ENCODE peak calls at places on chromosomes 12 and 14, in four cellular contexts. A is H9, S is H1, L is neuronal stem cell. G is an unnamed sample.

GRCh38 chr12:86158956-86159355 is 97.2 kb downstream of the MGAT4C start:
- DNase-seq in A (no peak), S (no peak), L (no peak), G (no peak)

GRCh38 chr12:89707623-89707991 is 1.0 kb downstream of the ATP2B1 start:
- DNase-seq in A (peak; percentile 59), S (peak; percentile 55), L (peak; percentile 38), G (peak; percentile 72)

GRCh38 chr12:52082988-52083637 is 3.6 kb downstream of the SMIM41 start:
- DNase-seq in A (peak; percentile 71), S (peak; percentile 85), L (peak; percentile 68), G (peak; percentile 59)

GRCh38 chr14:51597511-51597920 is 54.2 kb upstream of the FRMD6 start:
- DNase-seq in A (no peak), S (no peak), L (no peak), G (no peak)

GRCh38 chr12:123436017-123436964 is at the start of gene RILPL2:
- DNase-seq in A (peak; percentile 85), S (peak; percentile 89), L (peak; percentile 49), G (peak; percentile 77)

GRCh38 chr14:102196436-102197230 is 56.9 kb downstream of the WDR20 start:
- DNase-seq in A (no peak), S (no peak), L (no peak), G (no peak)

GRCh38 chr12:78002878-78003277 is 172.2 kb downstream of the NAV3 start:
- DNase-seq in A (no peak), S (no peak), L (no peak), G (no peak)

GRCh38 chr14:36524874-36525745 is 5.1 kb upstream of the NKX2-1 start:
- DNase-seq in A (peak; percentile 90), S (peak; percentile 91), L (peak; percentile 81), G (peak; percentile 91)

GRCh38 chr14:61435563-61436337 is 114.4 kb downstream of the PRKCH start:
- DNase-seq in A (no peak), S (no peak), L (no peak), G (no peak)

GRCh38 chr12:111330800-111331752 is 37.8 kb downstream of the PHETA1 start:
- DNase-seq in A (no peak), S (no peak), L (no peak), G (peak; percentile 79)

GRCh38 chr12:51972849-51973273 is 21.4 kb downstream of the ACVR1B start:
- DNase-seq in A (no peak), S (no peak), L (no peak), G (peak; percentile 81)

GRCh38 chr14:59897757-59898383 is 22.1 kb upstream of the LRRC9 start:
- DNase-seq in A (peak; percentile 47), S (no peak), L (no peak), G (peak; percentile 55)

GRCh38 chr12:109966531-109966930 is 29.6 kb downstream of the GIT2 start:
- DNase-seq in A (no peak), S (no peak), L (no peak), G (no peak)

GRCh38 chr12:3962661-3963483 is 89.7 kb upstream of the PARP11 start:
- DNase-seq in A (peak; percentile 49), S (no peak), L (no peak), G (peak; percentile 68)

GRCh38 chr12:111353603-111354295 is 15.1 kb downstream of the PHETA1 start:
- DNase-seq in A (peak; percentile 84), S (peak; percentile 55), L (no peak), G (peak; percentile 91)

GRCh38 chr12:126807312-126807711 is 1459.7 kb upstream of the TMEM132C start:
- DNase-seq in A (no peak), S (no peak), L (no peak), G (no peak)

GRCh38 chr12:115257791-115258190 is 573.8 kb upstream of the TBX3 start:
- DNase-seq in A (no peak), S (no peak), L (no peak), G (no peak)

GRCh38 chr12:10365716-10366433 is 24.0 kb downstream of the KLRK1 start:
- DNase-seq in A (no peak), S (no peak), L (no peak), G (peak; percentile 42)

GRCh38 chr12:71958056-71958455 is 19.4 kb downstream of the TPH2 start:
- DNase-seq in A (no peak), S (no peak), L (no peak), G (peak; percentile 77)

GRCh38 chr12:6614513-6615177 is 7.5 kb upstream of the CHD4 start:
- DNase-seq in A (peak; percentile 75), S (no peak), L (no peak), G (peak; percentile 82)

GRCh38 chr12:121719926-121720414 is 7.4 kb downstream of the TMEM120B start:
- DNase-seq in A (no peak), S (no peak), L (no peak), G (peak; percentile 74)

GRCh38 chr14:22432348-22432976 is 156.6 kb downstream of the DAD1 start:
- DNase-seq in A (no peak), S (no peak), L (no peak), G (no peak)

GRCh38 chr14:46250113-46250703 is 401.4 kb downstream of the RPL10L start:
- DNase-seq in A (no peak), S (no peak), L (no peak), G (peak; percentile 43)

GRCh38 chr12:107778383-107779015 is 4.0 kb downstream of the ASCL4 start:
- DNase-seq in A (no peak), S (no peak), L (no peak), G (no peak)

GRCh38 chr12:42953021-42953420 is 363.5 kb upstream of the PRICKLE1 start:
- DNase-seq in A (no peak), S (no peak), L (no peak), G (no peak)

GRCh38 chr14:21039059-21039422 is 3.1 kb upstream of the RNASE7 start:
- DNase-seq in A (peak; percentile 77), S (peak; percentile 54), L (no peak), G (peak; percentile 82)

GRCh38 chr12:68759852-68760251 is 13.9 kb downstream of the SLC35E3 start:
- DNase-seq in A (no peak), S (no peak), L (no peak), G (no peak)

GRCh38 chr12:63994704-63995103 is 150.2 kb downstream of the SRGAP1 start:
- DNase-seq in A (no peak), S (no peak), L (no peak), G (no peak)

GRCh38 chr12:4355843-4356327 is 23.6 kb downstream of the FGF23 start:
- DNase-seq in A (peak; percentile 96), S (peak; percentile 99), L (peak; percentile 36), G (peak; percentile 92)

GRCh38 chr12:22535038-22535437 is 9.3 kb downstream of the C2CD5 start:
- DNase-seq in A (no peak), S (no peak), L (no peak), G (no peak)

GRCh38 chr12:56143225-56143624 is 9.2 kb upstream of the MYL6B start:
- DNase-seq in A (no peak), S (no peak), L (no peak), G (no peak)
- H3K27ac ChIP-seq in A (no peak overlapping the region), S (no peak overlapping the region), L (no peak overlapping the region), G (no peak overlapping the region)

GRCh38 chr12:8156845-8157244 is at the start of gene ZNF705A:
- DNase-seq in A (no peak), S (no peak), L (no peak), G (peak; percentile 10)
- H3K18ac ChIP-seq in A (no peak within 1 kb of the TSS), S (no peak within 1 kb of the TSS), L (no peak within 1 kb of the TSS), G (no peak within 1 kb of the TSS)

DNA sequence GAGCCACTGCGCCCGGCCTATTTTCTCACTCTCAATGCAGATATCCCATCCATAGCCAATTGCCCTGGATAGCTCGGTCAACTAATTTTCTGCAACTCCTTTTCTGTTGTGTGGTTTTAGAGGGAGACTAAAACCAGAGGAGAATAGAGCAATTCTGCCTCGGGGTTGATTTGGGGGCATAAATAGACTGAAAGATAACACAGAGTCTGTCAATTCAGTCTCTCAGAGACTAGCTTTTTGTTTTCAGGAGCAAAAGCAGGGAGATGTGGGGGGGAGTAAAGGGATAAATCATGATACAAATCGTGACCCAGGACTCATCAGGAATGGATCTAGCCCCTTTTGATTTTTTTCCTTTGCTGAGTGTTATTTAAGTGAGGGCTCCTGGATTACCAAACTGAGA is 6.5 kb downstream of the COPZ1 start:
- DNase-seq in A (no peak), S (no peak), L (no peak), G (no peak)
- H3K27ac ChIP-seq in A (no peak overlapping the region), S (no peak overlapping the region), L (no peak overlapping the region), G (no peak overlapping the region)

GRCh38 chr12:57521475-57522018 is 1.1 kb upstream of the MBD6 start:
- DNase-seq in A (peak; percentile 82), S (peak; percentile 62), L (peak; percentile 57), G (peak; percentile 85)
- H3K18ac ChIP-seq in A (no peak overlapping the region), S (no peak overlapping the region), L (no peak overlapping the region), G (no peak overlapping the region)

GRCh38 chr14:56903304-56904021 is 93.2 kb upstream of the OTX2 start:
- DNase-seq in A (no peak), S (no peak), L (no peak), G (no peak)

GRCh38 chr14:56902413-56902812 is 92.1 kb upstream of the OTX2 start:
- DNase-seq in A (no peak), S (no peak), L (no peak), G (no peak)

GRCh38 chr14:56899829-56900228 is 89.5 kb upstream of the OTX2 start:
- DNase-seq in A (peak; percentile 65), S (no peak), L (no peak), G (no peak)

GRCh38 chr14:56905282-56905681 is 95.0 kb upstream of the OTX2 start:
- DNase-seq in A (peak; percentile 66), S (no peak), L (no peak), G (peak; percentile 72)
- H3K27ac ChIP-seq in A (no peak overlapping the region), S (peak overlapping the region; percentile 35), L (no peak overlapping the region), G (no peak overlapping the region)

G was measured in mesendoderm.